ENCODE peak calls at places on chromosomes 1 and 21, in ten cellular contexts. B is EH; C is fibroblast of pulmonary artery; U is HFF-Myc; E is activated CD4-positive, alpha-beta T cell treated with anti-CD3 and anti-CD28 coated beads, Interleukin-2, amount 10 ng/mL, durations not matched to agents 7 days and 5 days; R is mesothelial cell of epicardium; X is ELF-1; A is H54; T is lower leg skin; O is lower lobe of right lung. M is an unnamed sample.

GRCh38 chr1:92623187-92623778 is 136.6 kb upstream of the GFI1 start:
- DNase-seq in B (peak), C (peak), U (peak), E (no peak), R (no peak), X (no peak), A (no peak), T (no peak), O (no peak), M (no peak)

GRCh38 chr1:223742861-223743517 is 30.6 kb downstream of the CAPN2 start:
- DNase-seq in B (peak), C (peak), U (no peak), E (no peak), R (no peak), X (no peak), A (no peak), T (no peak), O (no peak), M (no peak)

GRCh38 chr1:26945138-26945537 is 15.1 kb downstream of the KDF1 start:
- DNase-seq in B (no peak), C (no peak), U (no peak), E (no peak), R (no peak), X (no peak), A (no peak), T (no peak), O (no peak), M (no peak)

GRCh38 chr21:31732538-31732864 is 583 bp upstream of the SCAF4 start:
- DNase-seq in B (no peak), C (no peak), U (no peak), E (no peak), R (no peak), X (no peak), A (no peak), T (peak), O (no peak), M (no peak)

GRCh38 chr1:204448321-204448964 is 36.8 kb upstream of the PPP1R15B start:
- DNase-seq in B (peak), C (no peak), U (no peak), E (no peak), R (no peak), X (no peak), A (no peak), T (no peak), O (no peak), M (no peak)

GRCh38 chr1:53316742-53317650 is 10.9 kb downstream of the LRP8 start:
- DNase-seq in B (no peak), C (no peak), U (no peak), E (no peak), R (peak), X (no peak), A (no peak), T (no peak), O (peak), M (no peak)

GRCh38 chr1:185559684-185560310 is 174.4 kb upstream of the HMCN1 start:
- DNase-seq in B (peak), C (peak), U (no peak), E (peak), R (no peak), X (peak), A (peak), T (peak), O (peak), M (no peak)

GRCh38 chr1:91803847-91804545 is 82.0 kb downstream of the TGFBR3 start:
- DNase-seq in B (no peak), C (no peak), U (no peak), E (peak), R (no peak), X (no peak), A (no peak), T (no peak), O (no peak), M (no peak)

GRCh38 chr1:7953850-7954609 is 7.5 kb upstream of the PARK7 start:
- DNase-seq in B (peak), C (peak), U (no peak), E (peak), R (no peak), X (peak), A (no peak), T (peak), O (peak), M (peak)

GRCh38 chr1:157941939-157942338 is 51.5 kb upstream of the KIRREL1 start:
- DNase-seq in B (no peak), C (no peak), U (no peak), E (no peak), R (no peak), X (no peak), A (no peak), T (no peak), O (no peak), M (no peak)

GRCh38 chr1:40276122-40276521 is 18.1 kb downstream of the ZMPSTE24 start:
- DNase-seq in B (no peak), C (no peak), U (no peak), E (no peak), R (no peak), X (no peak), A (no peak), T (no peak), O (no peak), M (no peak)

GRCh38 chr1:113282011-113282896 is 108.1 kb upstream of the MAGI3 start:
- DNase-seq in B (no peak), C (no peak), U (no peak), E (no peak), R (no peak), X (no peak), A (no peak), T (no peak), O (no peak), M (no peak)

GRCh38 chr1:111745670-111746613 is 6.7 kb upstream of the INKA2 start:
- DNase-seq in B (peak), C (no peak), U (no peak), E (no peak), R (no peak), X (no peak), A (no peak), T (no peak), O (no peak), M (no peak)

GRCh38 chr1:113057006-113057405 is 16.0 kb upstream of the LRIG2 start:
- DNase-seq in B (no peak), C (no peak), U (no peak), E (no peak), R (no peak), X (peak), A (no peak), T (no peak), O (no peak), M (no peak)

GRCh38 chr1:208233546-208233945 is 10.6 kb downstream of the PLXNA2 start:
- DNase-seq in B (no peak), C (no peak), U (no peak), E (no peak), R (no peak), X (peak), A (no peak), T (no peak), O (peak), M (peak)

GRCh38 chr1:84387480-84388163 is 10.7 kb upstream of the DNASE2B start:
- DNase-seq in B (no peak), C (no peak), U (no peak), E (no peak), R (no peak), X (peak), A (no peak), T (no peak), O (no peak), M (no peak)

GRCh38 chr1:171226757-171227370 is 21.4 kb upstream of the FMO1 start:
- DNase-seq in B (peak), C (peak), U (no peak), E (peak), R (no peak), X (peak), A (no peak), T (peak), O (no peak), M (no peak)

GRCh38 chr1:61536174-61536573 is 188.8 kb downstream of the TM2D1 start:
- DNase-seq in B (no peak), C (no peak), U (no peak), E (no peak), R (no peak), X (no peak), A (no peak), T (no peak), O (no peak), M (no peak)

M was measured in suprapubic skin.